ENCODE peak calls at places on chromosomes 7 and 10, in six cellular contexts. X, V, M, G, T and Z are unnamed samples.

GRCh38 chr10:91520657-91521056 is 110.5 kb downstream of the HECTD2 start:
- DNase-seq in X (no peak), V (no peak), M (no peak), G (no peak), T (peak; percentile 29), Z (no peak)

GRCh38 chr10:77158666-77159065 is 478.9 kb downstream of the KCNMA1 start:
- DNase-seq in X (no peak), V (no peak), M (no peak), G (no peak), T (no peak), Z (no peak)

GRCh38 chr7:1228535-1229333 is 3.9 kb upstream of the UNCX start:
- DNase-seq in X (no peak), V (no peak), M (no peak), G (no peak), T (no peak), Z (no peak)

GRCh38 chr7:57367171-57367570 is 82.8 kb upstream of the ZNF716 start:
- DNase-seq in X (no peak), V (no peak), M (no peak), G (no peak), T (no peak), Z (no peak)

GRCh38 chr7:727806-728460 is 852 bp upstream of the PRKAR1B start:
- DNase-seq in X (no peak), V (no peak), M (no peak), G (no peak), T (no peak), Z (no peak)

GRCh38 chr7:46545790-46546189 is 624.7 kb upstream of the IGFBP3 start:
- DNase-seq in X (no peak), V (peak; percentile 65), M (no peak), G (peak; percentile 8), T (no peak), Z (no peak)

GRCh38 chr7:50608196-50608906 is 43.1 kb upstream of the DDC start:
- DNase-seq in X (peak; percentile 10), V (no peak), M (peak; percentile 76), G (no peak), T (no peak), Z (no peak)

GRCh38 chr10:23675588-23675987 is 236.7 kb downstream of the OTUD1 start:
- DNase-seq in X (no peak), V (no peak), M (no peak), G (peak; percentile 14), T (no peak), Z (no peak)

GRCh38 chr10:26216577-26216948 is at the start of gene GAD2:
- DNase-seq in X (no peak), V (no peak), M (no peak), G (peak; percentile 62), T (no peak), Z (no peak)

GRCh38 chr10:13102002-13102794 is 2.2 kb downstream of the OPTN start:
- DNase-seq in X (no peak), V (no peak), M (no peak), G (no peak), T (no peak), Z (no peak)

GRCh38 chr10:44316187-44316921 is 68.5 kb downstream of the CXCL12 start:
- DNase-seq in X (peak; percentile 74), V (no peak), M (no peak), G (no peak), T (no peak), Z (no peak)

GRCh38 chr10:44853796-44854195 is 57.3 kb upstream of the TMEM72 start:
- DNase-seq in X (no peak), V (no peak), M (no peak), G (no peak), T (no peak), Z (no peak)

GRCh38 chr10:67492317-67493019 is 203.5 kb downstream of the CTNNA3 start:
- DNase-seq in X (no peak), V (no peak), M (no peak), G (no peak), T (no peak), Z (no peak)

DNA sequence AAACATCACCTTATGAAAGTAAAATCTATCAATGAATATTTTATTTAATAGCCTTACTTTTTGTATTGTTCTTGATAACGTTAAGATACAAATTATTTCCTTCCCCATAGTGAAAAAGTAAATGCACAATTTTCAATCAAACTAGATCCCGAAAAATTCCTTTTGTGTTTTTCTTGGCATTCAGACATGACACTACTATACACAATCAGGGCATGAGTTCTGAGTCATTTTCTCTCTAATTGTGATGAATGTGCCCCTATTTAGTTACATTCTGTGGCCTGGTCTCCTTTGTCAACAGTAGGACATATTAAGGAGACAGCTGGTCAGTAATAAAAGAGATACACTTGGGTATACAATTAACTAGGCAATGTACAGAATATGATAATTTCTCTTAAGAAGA is 19.8 kb downstream of the COL1A2 start:
- DNase-seq in X (no peak), V (no peak), M (no peak), G (no peak), T (no peak), Z (no peak)
- H3K27ac ChIP-seq in X (no peak overlapping the region), V (no peak overlapping the region), M (no peak overlapping the region), G (no peak overlapping the region), T (peak overlapping the region; percentile 61), Z (no peak overlapping the region)

GRCh38 chr7:132035517-132036362 is 479.3 kb upstream of the PODXL start:
- DNase-seq in X (no peak), V (peak; percentile 35), M (no peak), G (peak; percentile 28), T (no peak), Z (no peak)
- H3K27ac ChIP-seq in X (no peak overlapping the region), V (no peak overlapping the region), M (no peak overlapping the region), G (no peak overlapping the region), T (no peak overlapping the region), Z (no peak overlapping the region)

GRCh38 chr10:79102056-79102874 is 33.5 kb downstream of the ZMIZ1 start:
- DNase-seq in X (no peak), V (peak; percentile 73), M (no peak), G (peak; percentile 78), T (peak; percentile 61), Z (no peak)

GRCh38 chr10:79099898-79100448 is 31.2 kb downstream of the ZMIZ1 start:
- DNase-seq in X (no peak), V (no peak), M (no peak), G (no peak), T (no peak), Z (no peak)

GRCh38 chr10:79103078-79103477 is 34.3 kb downstream of the ZMIZ1 start:
- DNase-seq in X (no peak), V (no peak), M (no peak), G (no peak), T (no peak), Z (no peak)

GRCh38 chr10:79100761-79101160 is 32.0 kb downstream of the ZMIZ1 start:
- DNase-seq in X (peak; percentile 69), V (no peak), M (no peak), G (no peak), T (no peak), Z (no peak)

DNA sequence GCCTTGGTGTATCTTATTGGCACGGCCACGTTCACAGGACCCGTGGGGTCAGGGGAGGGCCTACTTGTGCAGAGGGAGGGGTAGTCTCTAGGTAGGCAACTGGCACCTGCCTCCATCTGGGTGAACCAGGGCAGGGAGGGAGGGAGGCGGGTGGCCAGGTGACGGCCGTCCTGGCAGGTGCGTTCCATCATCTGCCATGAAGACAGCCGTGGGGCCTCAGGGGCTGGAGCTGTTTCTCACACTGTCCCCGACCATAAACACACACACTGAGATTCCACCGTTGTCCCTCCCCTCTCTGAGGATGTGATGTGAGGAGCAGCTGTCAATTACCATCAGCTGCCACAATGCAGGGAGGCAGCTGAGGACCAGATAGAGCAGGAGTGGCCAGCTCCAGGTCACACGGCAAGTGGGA is 32.8 kb downstream of the ZMIZ1 start:
- DNase-seq in X (peak; percentile 57), V (no peak), M (no peak), G (no peak), T (no peak), Z (no peak)
- H3K27ac ChIP-seq in X (peak overlapping the region; percentile 46), V (peak overlapping the region; percentile 94), M (no peak overlapping the region), G (peak overlapping the region; percentile 85), T (peak overlapping the region; percentile 92), Z (peak overlapping the region; percentile 6)

GRCh38 chr7:94906035-94906796 is 1.2 kb upstream of the PPP1R9A start:
- DNase-seq in X (no peak), V (no peak), M (no peak), G (no peak), T (no peak), Z (no peak)

GRCh38 chr7:94908204-94909022 is 1.0 kb downstream of the PPP1R9A start:
- DNase-seq in X (no peak), V (peak; percentile 5), M (no peak), G (peak; percentile 52), T (peak; percentile 8), Z (peak; percentile 58)

GRCh38 chr7:94907026-94907419 is 371 bp upstream of the PPP1R9A start:
- DNase-seq in X (no peak), V (no peak), M (no peak), G (no peak), T (no peak), Z (no peak)

GRCh38 chr7:94909023-94909466 is 1.7 kb downstream of the PPP1R9A start:
- DNase-seq in X (no peak), V (no peak), M (no peak), G (no peak), T (no peak), Z (no peak)

DNA sequence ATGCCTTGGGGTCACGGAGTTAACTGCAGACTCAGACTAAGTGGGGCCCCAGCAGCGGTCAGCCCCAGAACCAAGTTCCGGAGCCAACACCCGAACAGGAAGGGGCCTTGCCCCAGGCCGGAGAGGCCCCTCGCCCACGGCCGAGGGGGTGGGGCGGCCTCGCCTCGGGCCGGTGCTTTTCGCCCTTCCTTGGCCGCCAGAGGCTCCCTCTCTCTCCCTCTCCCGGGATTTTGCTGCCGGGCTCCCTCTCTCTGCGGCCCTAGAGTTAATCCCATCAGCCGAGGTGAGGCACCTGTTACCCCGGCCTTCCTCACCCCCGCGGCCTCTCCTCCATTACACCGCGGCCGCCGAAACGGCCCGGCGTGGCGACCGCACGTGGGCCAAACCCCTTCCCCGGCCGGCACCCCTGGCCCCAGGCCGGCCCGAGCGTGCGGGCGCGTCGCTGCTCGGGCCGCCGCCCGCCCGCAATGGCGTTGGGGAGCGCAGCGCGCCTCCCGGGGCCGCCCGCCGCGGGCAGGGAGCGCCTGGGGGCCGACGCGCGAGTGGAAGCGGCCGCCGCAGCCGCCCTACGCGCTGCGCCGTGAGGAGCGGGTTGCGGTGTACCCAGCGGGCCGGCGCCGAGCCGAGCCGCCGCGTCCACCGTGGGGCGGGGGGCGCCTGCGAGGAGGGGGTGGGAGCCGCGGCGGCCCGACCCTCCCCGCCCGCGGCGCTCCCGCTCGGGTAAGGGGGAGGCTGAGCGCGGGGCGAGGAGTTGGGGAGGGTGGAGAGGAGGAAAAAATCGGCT is at the start of gene PPP1R9A:
- DNase-seq in X (no peak), V (peak; percentile 18), M (no peak), G (peak; percentile 62), T (no peak), Z (peak; percentile 55)
- H3K27ac ChIP-seq in X (no peak within 1 kb of the TSS), V (no peak within 1 kb of the TSS), M (no peak within 1 kb of the TSS), G (peak within 1 kb of the TSS; percentile 89), T (peak within 1 kb of the TSS; percentile 91), Z (peak within 1 kb of the TSS; percentile 68)

DNA sequence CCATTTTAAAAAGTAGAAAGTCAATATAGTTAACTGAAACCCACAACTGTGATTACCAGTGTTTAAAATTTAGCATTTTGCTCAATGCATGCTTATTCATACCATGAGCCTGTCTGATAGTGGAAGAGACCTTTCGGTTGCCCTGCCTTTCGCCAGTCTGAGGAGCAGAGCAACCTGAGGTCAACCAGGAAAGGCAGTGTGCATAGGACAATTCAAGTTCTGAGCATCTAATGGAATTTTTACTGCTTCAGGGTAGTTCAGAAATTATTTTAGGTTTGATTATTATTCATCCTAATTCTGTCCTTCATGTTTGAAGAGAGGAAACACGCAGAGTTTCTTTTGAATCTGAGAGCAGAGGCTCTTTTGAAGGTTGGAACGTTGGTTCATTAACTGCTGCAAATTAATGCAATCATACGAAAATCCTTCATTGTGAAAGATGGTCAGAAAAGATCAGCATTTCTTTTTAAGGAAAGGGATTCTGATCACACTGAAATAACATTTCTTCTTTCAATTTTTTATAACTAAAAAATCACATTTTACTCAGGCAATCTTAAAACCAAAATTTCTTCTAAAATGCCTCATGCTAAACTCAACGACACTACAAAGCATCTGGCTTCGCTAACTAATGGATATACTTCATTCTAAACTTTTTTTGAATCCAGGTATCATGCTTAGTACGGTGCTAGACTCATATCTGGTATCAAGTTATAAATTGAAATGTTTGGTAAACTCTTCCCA is 100.6 kb downstream of the CUBN start:
- DNase-seq in X (no peak), V (no peak), M (no peak), G (no peak), T (no peak), Z (no peak)
- H3K27ac ChIP-seq in X (no peak overlapping the region), V (peak overlapping the region; percentile 70), M (peak overlapping the region; percentile 90), G (no peak overlapping the region), T (peak overlapping the region; percentile 77), Z (no peak overlapping the region)